ENCODE peak calls at places on chromosome 4, in ten cellular contexts. W is stimulated activated CD4-positive, alpha-beta T cell treated with anti-CD3 and anti-CD28 coated beads, Interleukin-12 subunit alpha, Interleukin-12 subunit beta, amount 100 ng/mL, for 24 hours; P is immature natural killer cell; C is stimulated activated CD8-positive, alpha-beta memory T cell treated with anti-CD3 and anti-CD28 coated beads, Interleukin-15, amount 100 ng/mL, for 48 hours; U is HCEC 1CT; Y is WTC11; I is MM.1S; V is CD4-positive, alpha-beta memory T cell; L is AG04449; J is nucleus accumbens. S is an unnamed sample.

GRCh38 chr4:8267077-8267476 is 2.5 kb upstream of the HTRA3 start:
- DNase-seq in P (no peak), I (peak), J (no peak), U (peak), Y (peak), L (no peak), C (peak), V (no peak), W (no peak), S (no peak)

GRCh38 chr4:7652451-7652871 is 217.7 kb upstream of the PSAPL1 start:
- DNase-seq in C (no peak), L (no peak), V (no peak), P (peak), U (no peak), Y (no peak), J (no peak), W (no peak), I (no peak), S (no peak)

GRCh38 chr4:24471623-24472510 is 112.5 kb downstream of the DHX15 start:
- DNase-seq in Y (peak), L (no peak), W (no peak), P (no peak), U (no peak), V (peak), C (no peak), J (no peak), I (no peak), S (no peak)

GRCh38 chr4:8819421-8820177 is 52.0 kb downstream of the HMX1 start:
- DNase-seq in J (no peak), V (no peak), W (no peak), C (no peak), Y (no peak), U (no peak), P (no peak), L (no peak), I (peak), S (no peak)

GRCh38 chr4:37938208-37938607 is 22.0 kb upstream of the PTTG2 start:
- DNase-seq in J (no peak), Y (no peak), U (no peak), L (no peak), V (no peak), W (no peak), P (no peak), C (no peak), I (no peak), S (no peak)

GRCh38 chr4:16721618-16722291 is 176.7 kb downstream of the LDB2 start:
- DNase-seq in Y (no peak), L (no peak), J (no peak), P (no peak), I (peak), C (no peak), U (peak), W (no peak), V (no peak), S (no peak)

GRCh38 chr4:85475631-85476233 is 782 bp downstream of the ARHGAP24 start:
- DNase-seq in P (no peak), W (no peak), U (no peak), J (no peak), I (no peak), Y (no peak), C (no peak), V (no peak), L (no peak), S (peak)

GRCh38 chr4:15774020-15774420 is 4.1 kb upstream of the CD38 start:
- DNase-seq in C (no peak), P (peak), J (no peak), U (no peak), W (no peak), V (no peak), Y (no peak), I (no peak), L (no peak), S (no peak)

GRCh38 chr4:140256335-140256734 is 102.4 kb upstream of the MAML3 start:
- DNase-seq in W (no peak), Y (no peak), J (no peak), V (no peak), U (peak), I (peak), P (no peak), L (no peak), C (no peak), S (no peak)

S was measured in naive B cell.